ENCODE peak calls at places on chromosomes 16 and 17, in ten cellular contexts. N, Q, K, C, W, H, O, A, M and D are unnamed samples.

GRCh38 chr17:56798916-56799315 is 34.8 kb downstream of the C17orf67 start:
- DNase-seq in N (no peak), Q (no peak), K (no peak), C (peak), W (no peak), H (no peak), O (no peak), A (no peak), M (no peak), D (no peak)

GRCh38 chr17:69828087-69828486 is 246.9 kb upstream of the KCNJ16 start:
- DNase-seq in N (no peak), Q (no peak), K (peak), C (peak), W (peak), H (no peak), O (no peak), A (no peak), M (no peak), D (no peak)

GRCh38 chr16:72905581-72905980 is 142.3 kb downstream of the ZFHX3 start:
- DNase-seq in N (no peak), Q (no peak), K (no peak), C (peak), W (no peak), H (no peak), O (no peak), A (no peak), M (peak), D (no peak)

GRCh38 chr17:63356275-63356905 is 89.7 kb downstream of the CYB561 start:
- DNase-seq in N (no peak), Q (no peak), K (no peak), C (peak), W (no peak), H (peak), O (no peak), A (no peak), M (peak), D (no peak)

GRCh38 chr17:43341705-43342600 is 56.8 kb upstream of the ARL4D start:
- DNase-seq in N (no peak), Q (no peak), K (no peak), C (peak), W (no peak), H (no peak), O (no peak), A (no peak), M (no peak), D (no peak)

GRCh38 chr17:66233023-66233753 is 4.0 kb upstream of the APOH start:
- DNase-seq in N (no peak), Q (no peak), K (no peak), C (no peak), W (no peak), H (no peak), O (no peak), A (no peak), M (peak), D (no peak)

GRCh38 chr16:89368604-89369249 is 121.6 kb downstream of the ANKRD11 start:
- DNase-seq in N (no peak), Q (no peak), K (no peak), C (peak), W (no peak), H (no peak), O (peak), A (no peak), M (no peak), D (no peak)

GRCh38 chr16:58384437-58385055 is 7.7 kb upstream of the GINS3 start:
- DNase-seq in N (no peak), Q (no peak), K (no peak), C (no peak), W (no peak), H (no peak), O (no peak), A (no peak), M (peak), D (no peak)

GRCh38 chr17:68640601-68641000 is 39.4 kb upstream of the FAM20A start:
- DNase-seq in N (no peak), Q (no peak), K (no peak), C (no peak), W (no peak), H (no peak), O (no peak), A (no peak), M (no peak), D (no peak)

GRCh38 chr17:8125196-8125946 is 1.5 kb upstream of the HES7 start:
- DNase-seq in N (peak), Q (no peak), K (peak), C (no peak), W (peak), H (peak), O (peak), A (peak), M (peak), D (no peak)

GRCh38 chr17:82592289-82592683 is 56.0 kb downstream of the WDR45B start:
- DNase-seq in N (peak), Q (peak), K (no peak), C (no peak), W (no peak), H (no peak), O (peak), A (no peak), M (peak), D (no peak)

GRCh38 chr17:36610472-36610871 is 9.1 kb downstream of the MRM1 start:
- DNase-seq in N (peak), Q (no peak), K (no peak), C (no peak), W (no peak), H (no peak), O (no peak), A (no peak), M (peak), D (no peak)

GRCh38 chr17:5485270-5486205 is at the start of gene DERL2:
- DNase-seq in N (no peak), Q (no peak), K (no peak), C (peak), W (no peak), H (no peak), O (no peak), A (no peak), M (peak), D (no peak)

GRCh38 chr17:7992516-7992915 is 9.9 kb upstream of the GUCY2D start:
- DNase-seq in N (no peak), Q (no peak), K (no peak), C (peak), W (no peak), H (no peak), O (no peak), A (no peak), M (peak), D (no peak)

GRCh38 chr17:81681672-81682071 is 1.9 kb downstream of the ARL16 start:
- DNase-seq in N (no peak), Q (no peak), K (no peak), C (no peak), W (peak), H (no peak), O (no peak), A (no peak), M (no peak), D (no peak)

GRCh38 chr16:84466692-84467091 is 37.8 kb downstream of the MEAK7 start:
- DNase-seq in N (no peak), Q (no peak), K (no peak), C (no peak), W (no peak), H (no peak), O (no peak), A (no peak), M (no peak), D (no peak)

GRCh38 chr16:84465154-84465553 is 39.3 kb downstream of the MEAK7 start:
- DNase-seq in N (peak), Q (no peak), K (peak), C (no peak), W (no peak), H (no peak), O (peak), A (no peak), M (no peak), D (no peak)

GRCh38 chr16:84467709-84468108 is 36.8 kb downstream of the MEAK7 start:
- DNase-seq in N (no peak), Q (no peak), K (no peak), C (no peak), W (no peak), H (no peak), O (no peak), A (no peak), M (no peak), D (no peak)

GRCh38 chr16:84464116-84464515 is 40.3 kb downstream of the MEAK7 start:
- DNase-seq in N (no peak), Q (no peak), K (peak), C (no peak), W (no peak), H (no peak), O (peak), A (no peak), M (no peak), D (no peak)

GRCh38 chr16:84467256-84467655 is 37.2 kb downstream of the MEAK7 start:
- DNase-seq in N (no peak), Q (no peak), K (no peak), C (no peak), W (no peak), H (no peak), O (peak), A (no peak), M (peak), D (no peak)
- H3K4me3 ChIP-seq in N (no peak), Q (no peak), K (no peak), C (no peak), W (no peak), H (no peak), O (no peak), A (no peak), M (no peak), D (no peak)

GRCh38 chr17:50778471-50778870 is 11.2 kb upstream of the ANKRD40CL start:
- DNase-seq in N (no peak), Q (no peak), K (no peak), C (no peak), W (no peak), H (no peak), O (no peak), A (peak), M (no peak), D (no peak)
- TF ChIP-seq CTCF in N (no peak), Q (no peak), K (no peak), C (no peak), W (no peak), H (no peak), O (no peak), A (no peak), M (no peak), D (no peak)

GRCh38 chr17:31308935-31309334 is 4.9 kb downstream of the EVI2B start:
- DNase-seq in N (no peak), Q (no peak), K (no peak), C (no peak), W (no peak), H (no peak), O (no peak), A (no peak), M (no peak), D (no peak)
- H3K4me3 ChIP-seq in N (no peak), Q (peak), K (no peak), C (no peak), W (no peak), H (no peak), O (peak), A (no peak), M (no peak), D (no peak)

GRCh38 chr16:86048882-86049585 is 150.1 kb downstream of the IRF8 start:
- DNase-seq in N (no peak), Q (peak), K (no peak), C (no peak), W (no peak), H (no peak), O (peak), A (no peak), M (no peak), D (no peak)
- TF ChIP-seq CTCF in N (no peak), Q (no peak), K (no peak), C (no peak), W (no peak), H (peak), O (no peak), A (no peak), M (no peak), D (no peak)

GRCh38 chr17:40021471-40021961 is 6.3 kb downstream of the CSF3 start:
- DNase-seq in N (peak), Q (no peak), K (no peak), C (peak), W (no peak), H (no peak), O (no peak), A (no peak), M (peak), D (no peak)

GRCh38 chr17:40020146-40020545 is 4.9 kb downstream of the CSF3 start:
- DNase-seq in N (no peak), Q (no peak), K (no peak), C (no peak), W (no peak), H (no peak), O (no peak), A (no peak), M (no peak), D (no peak)

GRCh38 chr17:40017422-40018080 is 2.3 kb downstream of the CSF3 start:
- DNase-seq in N (no peak), Q (no peak), K (peak), C (no peak), W (no peak), H (no peak), O (no peak), A (no peak), M (no peak), D (no peak)

GRCh38 chr17:40018211-40019121 is 3.2 kb downstream of the CSF3 start:
- DNase-seq in N (peak), Q (no peak), K (peak), C (no peak), W (peak), H (no peak), O (no peak), A (no peak), M (no peak), D (no peak)

DNA sequence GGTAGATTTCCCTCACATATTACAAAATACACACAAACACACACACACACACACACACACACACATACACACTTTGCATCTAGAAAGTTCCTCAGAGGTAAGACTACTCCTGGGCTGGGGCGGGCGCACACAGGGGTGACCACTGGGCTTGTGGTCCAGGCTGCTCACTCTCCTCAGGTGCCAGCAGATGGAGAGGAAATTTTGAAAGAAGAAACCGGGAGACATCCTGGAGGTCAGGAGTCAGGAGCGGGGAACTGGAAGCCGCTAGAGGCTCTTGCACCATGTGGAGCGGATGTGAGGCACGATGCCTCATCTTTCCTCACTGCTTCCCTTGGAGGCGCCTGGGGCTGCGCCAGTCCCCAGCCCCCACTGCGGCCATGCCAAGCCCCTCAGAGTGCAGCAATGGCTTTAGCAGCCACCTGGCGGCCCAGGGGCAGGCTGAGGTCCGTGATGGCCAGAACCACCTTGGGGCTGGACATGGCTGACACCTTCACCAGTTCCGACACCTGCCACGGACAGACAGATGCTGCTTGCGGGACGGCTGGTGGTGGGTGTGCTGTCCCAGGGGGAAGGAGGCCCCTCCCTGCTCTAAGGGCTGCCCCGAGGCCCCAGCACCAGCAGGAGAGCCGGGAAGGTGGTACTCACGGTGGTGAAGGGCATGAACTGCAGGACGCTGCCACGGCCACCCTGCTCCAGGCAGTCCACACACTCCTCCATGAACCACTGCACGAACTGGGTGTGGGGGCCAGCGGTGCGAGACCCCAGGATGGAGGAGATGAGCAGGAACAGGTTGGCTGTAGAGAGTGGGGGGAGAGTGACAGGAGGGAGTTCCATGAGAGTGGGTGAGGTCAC is 4.1 kb downstream of the CSF3 start:
- DNase-seq in N (no peak), Q (no peak), K (no peak), C (peak), W (no peak), H (no peak), O (no peak), A (no peak), M (peak), D (no peak)
- H3K4me3 ChIP-seq in N (no peak), Q (no peak), K (no peak), C (no peak), W (no peak), H (no peak), O (no peak), A (no peak), M (no peak), D (no peak)